ENCODE peak calls at places on chromosome 3, in five cellular contexts. One of them, this sample, is unnamed.

GRCh38 chr3:2510746-2511145 is 412.1 kb downstream of the CNTN4 start:
- DNase-seq in GM23338: no peak
- DNase-seq in RWPE1: no peak
- DNase-seq in tibial nerve: no peak
- DNase-seq in lower lobe of right lung: no peak
- DNase-seq in this sample: no peak

GRCh38 chr3:50502584-50503423 is 630 bp downstream of the CACNA2D2 start:
- DNase-seq in GM23338: peak
- DNase-seq in RWPE1: no peak
- DNase-seq in tibial nerve: no peak
- DNase-seq in lower lobe of right lung: no peak
- DNase-seq in this sample: peak

GRCh38 chr3:143596957-143597642 is 251.2 kb downstream of the SLC9A9 start:
- DNase-seq in GM23338: peak
- DNase-seq in RWPE1: no peak
- DNase-seq in tibial nerve: no peak
- DNase-seq in lower lobe of right lung: no peak
- DNase-seq in this sample: no peak

GRCh38 chr3:45610129-45610528 is 15.6 kb downstream of the LIMD1 start:
- DNase-seq in GM23338: no peak
- DNase-seq in RWPE1: no peak
- DNase-seq in tibial nerve: no peak
- DNase-seq in lower lobe of right lung: no peak
- DNase-seq in this sample: no peak

GRCh38 chr3:178680037-178680436 is 143.8 kb downstream of the KCNMB2 start:
- DNase-seq in GM23338: no peak
- DNase-seq in RWPE1: no peak
- DNase-seq in tibial nerve: no peak
- DNase-seq in lower lobe of right lung: no peak
- DNase-seq in this sample: no peak

GRCh38 chr3:37029516-37030163 is 36.3 kb downstream of the MLH1 start:
- DNase-seq in GM23338: no peak
- DNase-seq in RWPE1: no peak
- DNase-seq in tibial nerve: no peak
- DNase-seq in lower lobe of right lung: no peak
- DNase-seq in this sample: no peak

GRCh38 chr3:44058022-44058867 is 183.4 kb upstream of the TOPAZ1 start:
- DNase-seq in GM23338: peak
- DNase-seq in RWPE1: peak
- DNase-seq in tibial nerve: no peak
- DNase-seq in lower lobe of right lung: no peak
- DNase-seq in this sample: peak

GRCh38 chr3:175005881-175006280 is 146.7 kb downstream of the NAALADL2 start:
- DNase-seq in GM23338: no peak
- DNase-seq in RWPE1: no peak
- DNase-seq in tibial nerve: no peak
- DNase-seq in lower lobe of right lung: no peak
- DNase-seq in this sample: no peak

GRCh38 chr3:9649791-9650521 is 651 bp downstream of the MTMR14 start:
- DNase-seq in GM23338: peak
- DNase-seq in RWPE1: peak
- DNase-seq in tibial nerve: no peak
- DNase-seq in lower lobe of right lung: no peak
- DNase-seq in this sample: no peak

GRCh38 chr3:46862689-46863020 is 589 bp downstream of the MYL3 start:
- DNase-seq in GM23338: no peak
- DNase-seq in RWPE1: no peak
- DNase-seq in tibial nerve: no peak
- DNase-seq in lower lobe of right lung: peak
- DNase-seq in this sample: no peak

GRCh38 chr3:14885307-14885706 is 62.1 kb upstream of the NR2C2 start:
- DNase-seq in GM23338: no peak
- DNase-seq in RWPE1: no peak
- DNase-seq in tibial nerve: no peak
- DNase-seq in lower lobe of right lung: no peak
- DNase-seq in this sample: peak

GRCh38 chr3:74661672-74662071 is 47.2 kb upstream of the CNTN3 start:
- DNase-seq in GM23338: no peak
- DNase-seq in RWPE1: no peak
- DNase-seq in tibial nerve: no peak
- DNase-seq in lower lobe of right lung: no peak
- DNase-seq in this sample: no peak

GRCh38 chr3:87298111-87298718 is 21.8 kb upstream of the POU1F1 start:
- DNase-seq in GM23338: peak
- DNase-seq in RWPE1: peak
- DNase-seq in tibial nerve: no peak
- DNase-seq in lower lobe of right lung: no peak
- DNase-seq in this sample: no peak
- H3K27ac ChIP-seq in GM23338: no peak
- H3K27ac ChIP-seq in RWPE1: no peak
- H3K27ac ChIP-seq in tibial nerve: no peak
- H3K27ac ChIP-seq in lower lobe of right lung: no peak
- H3K27ac ChIP-seq in this sample: no peak

GRCh38 chr3:111862974-111863373 is 3.9 kb downstream of the PHLDB2 start:
- DNase-seq in GM23338: no peak
- DNase-seq in RWPE1: no peak
- DNase-seq in tibial nerve: no peak
- DNase-seq in lower lobe of right lung: no peak
- DNase-seq in this sample: no peak
- H3K27ac ChIP-seq in GM23338: no peak
- H3K27ac ChIP-seq in RWPE1: no peak
- H3K27ac ChIP-seq in tibial nerve: peak
- H3K27ac ChIP-seq in lower lobe of right lung: no peak
- H3K27ac ChIP-seq in this sample: no peak

GRCh38 chr3:155555479-155556065 is 189.3 kb downstream of the PLCH1 start:
- DNase-seq in GM23338: no peak
- DNase-seq in RWPE1: no peak
- DNase-seq in tibial nerve: no peak
- DNase-seq in lower lobe of right lung: no peak
- DNase-seq in this sample: no peak
- H3K27ac ChIP-seq in GM23338: peak
- H3K27ac ChIP-seq in RWPE1: no peak
- H3K27ac ChIP-seq in tibial nerve: no peak
- H3K27ac ChIP-seq in lower lobe of right lung: no peak
- H3K27ac ChIP-seq in this sample: no peak

GRCh38 chr3:148698190-148698806 is 595 bp downstream of the AGTR1 start:
- DNase-seq in GM23338: peak
- DNase-seq in RWPE1: no peak
- DNase-seq in tibial nerve: no peak
- DNase-seq in lower lobe of right lung: no peak
- DNase-seq in this sample: no peak
- H3K27ac ChIP-seq in GM23338: no peak
- H3K27ac ChIP-seq in RWPE1: no peak
- H3K27ac ChIP-seq in tibial nerve: peak
- H3K27ac ChIP-seq in lower lobe of right lung: peak
- H3K27ac ChIP-seq in this sample: no peak

DNA sequence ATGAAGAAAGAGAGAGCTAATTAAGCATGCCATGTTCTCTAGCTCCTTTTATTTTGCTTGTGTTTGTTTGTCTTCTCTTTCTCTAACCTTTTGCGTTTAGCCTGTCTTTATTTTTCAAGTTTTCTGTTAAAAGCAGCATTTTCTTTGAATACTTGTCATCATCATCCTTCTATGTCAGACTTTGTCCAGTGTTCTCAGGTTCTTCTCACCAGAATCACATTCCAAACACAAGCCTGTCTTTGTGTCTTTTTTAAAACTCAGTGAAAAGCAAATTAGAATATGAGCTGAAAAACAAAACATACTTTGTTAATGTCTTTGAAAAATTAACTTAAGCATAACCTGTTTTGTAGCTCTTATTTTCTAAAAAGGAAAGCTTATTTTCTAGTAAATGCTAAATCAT is 62.4 kb downstream of the LEKR1 start:
- DNase-seq in GM23338: no peak
- DNase-seq in RWPE1: no peak
- DNase-seq in tibial nerve: no peak
- DNase-seq in lower lobe of right lung: no peak
- DNase-seq in this sample: no peak
- H3K27ac ChIP-seq in GM23338: no peak
- H3K27ac ChIP-seq in RWPE1: no peak
- H3K27ac ChIP-seq in tibial nerve: no peak
- H3K27ac ChIP-seq in lower lobe of right lung: no peak
- H3K27ac ChIP-seq in this sample: no peak